ENCODE peak calls at places on chromosomes 16 and 17, in ten cellular contexts. H is stimulated activated CD8-positive, alpha-beta memory T cell treated with anti-CD3 and anti-CD28 coated beads, Interleukin-15, amount 100 ng/mL, for 24 hours; E is cardiac fibroblast; Q is iPS-NIHi11; D is BJ; K is WTC11; N is HuH-7; J is GM04504; T is GM03348; S is NCI-H446 treated with DMSO at 0.1 percent for 48 hours. W is an unnamed sample.

GRCh38 chr17:50467114-50467854 is 1.4 kb downstream of the CHAD start:
- DNase-seq in H (no peak), E (no peak), Q (no peak), D (no peak), K (no peak), N (no peak), J (no peak), T (no peak), S (no peak), W (no peak)

GRCh38 chr17:56595831-56596740 is 2.6 kb downstream of the NOG start:
- DNase-seq in H (no peak), E (no peak), Q (peak), D (no peak), K (peak), N (no peak), J (no peak), T (peak), S (no peak), W (no peak)

GRCh38 chr16:89011909-89012621 is 35.1 kb upstream of the CBFA2T3 start:
- DNase-seq in H (no peak), E (no peak), Q (no peak), D (no peak), K (no peak), N (no peak), J (no peak), T (no peak), S (no peak), W (no peak)

GRCh38 chr16:48687421-48688038 is 77.5 kb upstream of the N4BP1 start:
- DNase-seq in H (no peak), E (peak), Q (peak), D (peak), K (peak), N (peak), J (peak), T (peak), S (peak), W (peak)

GRCh38 chr17:83067071-83067717 is 12.2 kb upstream of the METRNL start:
- DNase-seq in H (no peak), E (no peak), Q (no peak), D (no peak), K (no peak), N (no peak), J (no peak), T (no peak), S (no peak), W (no peak)

GRCh38 chr16:31200821-31201510 is 1.6 kb downstream of the PYCARD start:
- DNase-seq in H (no peak), E (no peak), Q (no peak), D (no peak), K (no peak), N (no peak), J (no peak), T (peak), S (no peak), W (no peak)

GRCh38 chr17:3385869-3386816 is at the start of gene OR3A2:
- DNase-seq in H (no peak), E (no peak), Q (peak), D (no peak), K (peak), N (no peak), J (no peak), T (no peak), S (no peak), W (no peak)

GRCh38 chr17:11026903-11027302 is 189.0 kb upstream of the PIRT start:
- DNase-seq in H (no peak), E (no peak), Q (no peak), D (no peak), K (no peak), N (no peak), J (no peak), T (no peak), S (no peak), W (no peak)

GRCh38 chr16:71276589-71277334 is 12.4 kb downstream of the CMTR2 start:
- DNase-seq in H (no peak), E (no peak), Q (no peak), D (no peak), K (no peak), N (no peak), J (no peak), T (no peak), S (no peak), W (no peak)

GRCh38 chr17:40251576-40251975 is 32.5 kb downstream of the WIPF2 start:
- DNase-seq in H (no peak), E (peak), Q (no peak), D (peak), K (no peak), N (no peak), J (peak), T (peak), S (no peak), W (peak)

GRCh38 chr17:82536220-82537201 is 17.0 kb downstream of the FOXK2 start:
- DNase-seq in H (no peak), E (peak), Q (no peak), D (peak), K (no peak), N (no peak), J (peak), T (peak), S (no peak), W (no peak)

GRCh38 chr17:69474171-69474831 is 59.8 kb downstream of the MAP2K6 start:
- DNase-seq in H (no peak), E (no peak), Q (no peak), D (no peak), K (no peak), N (no peak), J (peak), T (peak), S (no peak), W (no peak)

GRCh38 chr17:82424001-82424862 is 5.8 kb upstream of the OGFOD3 start:
- DNase-seq in H (peak), E (peak), Q (peak), D (no peak), K (peak), N (peak), J (no peak), T (peak), S (no peak), W (no peak)

GRCh38 chr17:15966879-15967248 is 21.9 kb downstream of the ADORA2B start:
- DNase-seq in H (no peak), E (no peak), Q (peak), D (no peak), K (peak), N (no peak), J (no peak), T (no peak), S (no peak), W (no peak)

GRCh38 chr16:30356401-30357084 is 1.4 kb upstream of the CD2BP2 start:
- DNase-seq in H (no peak), E (no peak), Q (no peak), D (no peak), K (no peak), N (no peak), J (no peak), T (no peak), S (no peak), W (no peak)

GRCh38 chr17:59466943-59467801 is 98.2 kb upstream of the DHX40 start:
- DNase-seq in H (no peak), E (no peak), Q (no peak), D (no peak), K (no peak), N (no peak), J (no peak), T (no peak), S (no peak), W (no peak)

GRCh38 chr17:59666235-59666634 is 41.0 kb downstream of the PTRH2 start:
- DNase-seq in H (no peak), E (peak), Q (no peak), D (no peak), K (no peak), N (no peak), J (no peak), T (no peak), S (no peak), W (no peak)

GRCh38 chr16:80563807-80564206 is 23.0 kb downstream of the DYNLRB2 start:
- DNase-seq in H (no peak), E (no peak), Q (no peak), D (no peak), K (no peak), N (no peak), J (no peak), T (no peak), S (no peak), W (no peak)

GRCh38 chr16:3979070-3979469 is 98.6 kb upstream of the CREBBP start:
- DNase-seq in H (no peak), E (no peak), Q (no peak), D (no peak), K (no peak), N (no peak), J (no peak), T (no peak), S (no peak), W (no peak)

GRCh38 chr17:970388-970768 is 9.2 kb downstream of the NXN start:
- DNase-seq in H (no peak), E (no peak), Q (no peak), D (no peak), K (no peak), N (no peak), J (no peak), T (no peak), S (no peak), W (no peak)

GRCh38 chr17:7404737-7405412 is 978 bp upstream of the TMEM256 start:
- DNase-seq in H (no peak), E (peak), Q (peak), D (no peak), K (peak), N (no peak), J (no peak), T (peak), S (no peak), W (no peak)

GRCh38 chr16:66695474-66695934 is 1.0 kb downstream of the CMTM4 start:
- DNase-seq in H (no peak), E (no peak), Q (no peak), D (no peak), K (no peak), N (no peak), J (no peak), T (no peak), S (no peak), W (no peak)

GRCh38 chr16:90011908-90012501 is 7.3 kb downstream of the DBNDD1 start:
- DNase-seq in H (no peak), E (no peak), Q (no peak), D (no peak), K (no peak), N (no peak), J (no peak), T (no peak), S (no peak), W (no peak)

W was measured in HS-5.